ENCODE peak calls at places on chromosomes 13 and 19, in eight cellular contexts. One of them, this sample, is unnamed.
A peak's percentile ranks its signal among the peaks of the same experiment; 100 is the strongest.

GRCh38 chr13:64083396-64083795 is 2667.7 kb upstream of the PCDH20 start:
- DNase-seq in amygdala: no peak
- DNase-seq in pons: no peak
- DNase-seq in activated T-cell treated with anti-CD3 and anti-CD28 coated beads for 1 hour: no peak
- DNase-seq in iris pigment epithelial cell: no peak
- DNase-seq in germinal center: no peak
- DNase-seq in uterus: no peak
- DNase-seq in CD8-positive, alpha-beta T cell: no peak
- DNase-seq in this sample: no peak

GRCh38 chr19:54952591-54953344 is 5.4 kb upstream of the NLRP7 start:
- DNase-seq in amygdala: peak; percentile 18
- DNase-seq in uterus: no peak
- DNase-seq in pons: no peak
- DNase-seq in activated T-cell treated with anti-CD3 and anti-CD28 coated beads for 1 hour: no peak
- DNase-seq in germinal center: no peak
- DNase-seq in CD8-positive, alpha-beta T cell: no peak
- DNase-seq in iris pigment epithelial cell: peak; percentile 66
- DNase-seq in this sample: no peak

GRCh38 chr13:100484708-100485107 is 103.9 kb downstream of the GGACT start:
- DNase-seq in amygdala: no peak
- DNase-seq in activated T-cell treated with anti-CD3 and anti-CD28 coated beads for 1 hour: no peak
- DNase-seq in pons: no peak
- DNase-seq in CD8-positive, alpha-beta T cell: no peak
- DNase-seq in germinal center: no peak
- DNase-seq in iris pigment epithelial cell: no peak
- DNase-seq in uterus: no peak
- DNase-seq in this sample: no peak

GRCh38 chr13:107473255-107473654 is 742.1 kb downstream of the LIG4 start:
- DNase-seq in iris pigment epithelial cell: no peak
- DNase-seq in amygdala: no peak
- DNase-seq in uterus: no peak
- DNase-seq in germinal center: no peak
- DNase-seq in pons: no peak
- DNase-seq in CD8-positive, alpha-beta T cell: no peak
- DNase-seq in activated T-cell treated with anti-CD3 and anti-CD28 coated beads for 1 hour: no peak
- DNase-seq in this sample: no peak

GRCh38 chr19:33448159-33448516 is 73.5 kb downstream of the PEPD start:
- DNase-seq in amygdala: no peak
- DNase-seq in activated T-cell treated with anti-CD3 and anti-CD28 coated beads for 1 hour: no peak
- DNase-seq in pons: no peak
- DNase-seq in uterus: no peak
- DNase-seq in germinal center: no peak
- DNase-seq in CD8-positive, alpha-beta T cell: no peak
- DNase-seq in iris pigment epithelial cell: no peak
- DNase-seq in this sample: no peak

GRCh38 chr13:62747629-62748028 is 1332.0 kb upstream of the PCDH20 start:
- DNase-seq in iris pigment epithelial cell: no peak
- DNase-seq in activated T-cell treated with anti-CD3 and anti-CD28 coated beads for 1 hour: no peak
- DNase-seq in CD8-positive, alpha-beta T cell: no peak
- DNase-seq in pons: no peak
- DNase-seq in uterus: no peak
- DNase-seq in amygdala: no peak
- DNase-seq in germinal center: no peak
- DNase-seq in this sample: no peak

GRCh38 chr13:73901324-73902068 is 232.7 kb downstream of the KLF12 start:
- DNase-seq in amygdala: no peak
- DNase-seq in germinal center: no peak
- DNase-seq in iris pigment epithelial cell: no peak
- DNase-seq in activated T-cell treated with anti-CD3 and anti-CD28 coated beads for 1 hour: no peak
- DNase-seq in CD8-positive, alpha-beta T cell: no peak
- DNase-seq in uterus: no peak
- DNase-seq in pons: no peak
- DNase-seq in this sample: no peak

GRCh38 chr19:3304871-3305423 is 61.4 kb upstream of the NFIC start:
- DNase-seq in germinal center: peak; percentile 76
- DNase-seq in pons: peak; percentile 59
- DNase-seq in iris pigment epithelial cell: peak; percentile 40
- DNase-seq in uterus: peak; percentile 66
- DNase-seq in amygdala: peak; percentile 53
- DNase-seq in activated T-cell treated with anti-CD3 and anti-CD28 coated beads for 1 hour: peak; percentile 78
- DNase-seq in CD8-positive, alpha-beta T cell: peak; percentile 67
- DNase-seq in this sample: peak; percentile 64

GRCh38 chr13:32650705-32651311 is 64.6 kb downstream of the PDS5B start:
- DNase-seq in iris pigment epithelial cell: peak; percentile 79
- DNase-seq in CD8-positive, alpha-beta T cell: peak; percentile 33
- DNase-seq in germinal center: peak; percentile 41
- DNase-seq in uterus: peak; percentile 45
- DNase-seq in pons: peak; percentile 85
- DNase-seq in amygdala: peak; percentile 23
- DNase-seq in activated T-cell treated with anti-CD3 and anti-CD28 coated beads for 1 hour: peak; percentile 25
- DNase-seq in this sample: peak; percentile 26

GRCh38 chr13:32142956-32143375 is 111.4 kb downstream of the FRY start:
- DNase-seq in iris pigment epithelial cell: peak; percentile 78
- DNase-seq in amygdala: no peak
- DNase-seq in germinal center: no peak
- DNase-seq in CD8-positive, alpha-beta T cell: no peak
- DNase-seq in activated T-cell treated with anti-CD3 and anti-CD28 coated beads for 1 hour: no peak
- DNase-seq in pons: no peak
- DNase-seq in uterus: no peak
- DNase-seq in this sample: no peak